ENCODE peak calls at places on chromosomes 1 and 21, in eight cellular contexts. V is substantia nigra; T is epithelial cell of esophagus; A is BJ; O is GM12892; I is GDM1; Q is effector CD8-positive, alpha-beta T cell; Z is hippocampal formation. E is an unnamed sample.

GRCh38 chr1:93148001-93148400 is 32.2 kb downstream of the TMED5 start:
- DNase-seq in Q (no peak), I (no peak), Z (no peak), V (no peak), A (no peak), T (no peak), O (no peak), E (no peak)

GRCh38 chr1:218705391-218705790 is 360.3 kb downstream of the TGFB2 start:
- DNase-seq in O (no peak), T (peak), Q (no peak), I (no peak), A (no peak), V (no peak), Z (no peak), E (no peak)

GRCh38 chr1:116663821-116664220 is 3.7 kb downstream of the IGSF3 start:
- DNase-seq in Z (no peak), I (no peak), O (no peak), T (no peak), V (no peak), Q (no peak), A (no peak), E (no peak)

GRCh38 chr1:115172270-115172669 is 83.0 kb upstream of the TSPAN2 start:
- DNase-seq in I (no peak), T (no peak), Z (no peak), V (no peak), O (no peak), Q (no peak), A (no peak), E (no peak)

GRCh38 chr1:154386643-154387352 is 18.3 kb upstream of the IL6R start:
- DNase-seq in Q (peak), T (no peak), I (no peak), A (no peak), O (no peak), V (no peak), Z (no peak), E (no peak)

GRCh38 chr1:238485062-238485905 is 594.6 kb upstream of the ZP4 start:
- DNase-seq in I (no peak), V (no peak), Q (no peak), Z (no peak), A (no peak), O (no peak), T (peak), E (no peak)

GRCh38 chr1:50610563-50610962 is 187.3 kb upstream of the DMRTA2 start:
- DNase-seq in Q (no peak), I (no peak), A (no peak), Z (no peak), V (no peak), O (no peak), T (peak), E (no peak)

GRCh38 chr1:84653130-84653680 is 37.1 kb downstream of the SSX2IP start:
- DNase-seq in A (no peak), Z (no peak), T (peak), O (no peak), I (no peak), Q (no peak), V (no peak), E (no peak)

GRCh38 chr1:37764888-37765441 is at the start of gene EPHA10:
- DNase-seq in Q (no peak), I (no peak), O (no peak), V (no peak), A (no peak), T (no peak), Z (no peak), E (no peak)

GRCh38 chr1:113536182-113536780 is 146.0 kb downstream of the MAGI3 start:
- DNase-seq in O (no peak), V (no peak), Q (no peak), Z (no peak), A (no peak), T (peak), I (no peak), E (no peak)

GRCh38 chr1:32871364-32872188 is 864 bp upstream of the FNDC5 start:
- DNase-seq in Z (no peak), T (no peak), I (no peak), A (no peak), Q (no peak), V (no peak), O (no peak), E (no peak)

GRCh38 chr1:119674110-119674509 is 26.0 kb upstream of the ZNF697 start:
- DNase-seq in A (no peak), T (peak), O (no peak), Q (no peak), Z (no peak), V (no peak), I (no peak), E (no peak)

GRCh38 chr1:20439282-20439681 is 46.7 kb downstream of the CAMK2N1 start:
- DNase-seq in Q (no peak), O (no peak), V (no peak), I (no peak), T (peak), Z (no peak), A (no peak), E (no peak)

GRCh38 chr21:34801519-34802132 is 132.8 kb downstream of the CLIC6 start:
- DNase-seq in Z (no peak), T (peak), V (no peak), O (no peak), Q (no peak), A (no peak), I (no peak), E (no peak)

GRCh38 chr1:110235181-110235838 is 25.2 kb downstream of the KCNC4 start:
- DNase-seq in I (no peak), A (no peak), Z (no peak), O (no peak), V (no peak), T (no peak), Q (no peak), E (peak)

GRCh38 chr21:16633851-16634521 is 878.9 kb upstream of the CXADR start:
- DNase-seq in I (no peak), A (no peak), O (no peak), T (no peak), Z (no peak), V (no peak), Q (no peak), E (no peak)

GRCh38 chr1:227093309-227093708 is 153.2 kb downstream of the COQ8A start:
- DNase-seq in Q (no peak), V (no peak), A (no peak), T (no peak), I (no peak), Z (no peak), O (no peak), E (no peak)

GRCh38 chr1:210024996-210025395 is 87.0 kb downstream of the SYT14 start:
- DNase-seq in I (no peak), Z (no peak), O (no peak), A (no peak), V (no peak), T (no peak), Q (no peak), E (no peak)

E was measured in pancreas.